ENCODE peak calls at places on chromosome 9, in four cellular contexts. I, N, T and V are unnamed samples.

GRCh38 chr9:95499101-95499676 is 17.6 kb downstream of the PTCH1 start:
- DNase-seq in I (peak; percentile 52), N (no peak), T (no peak), V (no peak)

GRCh38 chr9:127076860-127077657 is 45.4 kb downstream of the ANGPTL2 start:
- DNase-seq in I (peak; percentile 9), N (no peak), T (no peak), V (no peak)

GRCh38 chr9:92564479-92564878 is 28.7 kb upstream of the ECM2 start:
- DNase-seq in I (peak; percentile 92), N (no peak), T (no peak), V (peak; percentile 27)

GRCh38 chr9:2210201-2210600 is 195.1 kb downstream of the SMARCA2 start:
- DNase-seq in I (no peak), N (no peak), T (no peak), V (peak; percentile 25)

GRCh38 chr9:120267929-120268328 is 312.0 kb downstream of the CDK5RAP2 start:
- DNase-seq in I (no peak), N (no peak), T (no peak), V (no peak)

GRCh38 chr9:113992276-113992951 is 85.7 kb downstream of the AMBP start:
- DNase-seq in I (no peak), N (no peak), T (no peak), V (no peak)

GRCh38 chr9:121206516-121207370 is 5.1 kb upstream of the RAB14 start:
- DNase-seq in I (peak; percentile 62), N (no peak), T (no peak), V (no peak)

GRCh38 chr9:136225748-136226679 is 19.6 kb downstream of the QSOX2 start:
- DNase-seq in I (peak; percentile 32), N (peak; percentile 80), T (peak; percentile 46), V (peak; percentile 26)

GRCh38 chr9:105132006-105132405 is 112.4 kb upstream of the SLC44A1 start:
- DNase-seq in I (peak; percentile 9), N (no peak), T (no peak), V (no peak)

GRCh38 chr9:122988919-122989614 is 44.4 kb upstream of the GPR21 start:
- DNase-seq in I (no peak), N (no peak), T (no peak), V (no peak)

GRCh38 chr9:16341176-16341575 is 529.3 kb downstream of the BNC2 start:
- DNase-seq in I (peak; percentile 59), N (no peak), T (no peak), V (no peak)

GRCh38 chr9:106324596-106325280 is 538.2 kb upstream of the ZNF462 start:
- DNase-seq in I (no peak), N (no peak), T (no peak), V (no peak)

GRCh38 chr9:108588246-108588645 is 267.5 kb downstream of the ACTL7B start:
- DNase-seq in I (no peak), N (no peak), T (no peak), V (no peak)

GRCh38 chr9:354453-354852 is 139.8 kb downstream of the DOCK8 start:
- DNase-seq in I (no peak), N (no peak), T (no peak), V (no peak)

GRCh38 chr9:7770102-7770501 is 29.5 kb downstream of the DMAC1 start:
- DNase-seq in I (no peak), N (no peak), T (no peak), V (no peak)

GRCh38 chr9:97504381-97505216 is 3.1 kb downstream of the TMOD1 start:
- DNase-seq in I (peak; percentile 34), N (no peak), T (no peak), V (no peak)

GRCh38 chr9:121640076-121640475 is 11.4 kb upstream of the DAB2IP start:
- DNase-seq in I (peak; percentile 6), N (peak; percentile 70), T (peak; percentile 50), V (peak; percentile 22)

GRCh38 chr9:26665676-26666075 is 226.9 kb downstream of the CAAP1 start:
- DNase-seq in I (no peak), N (no peak), T (no peak), V (no peak)

GRCh38 chr9:93976081-93976480 is 20.9 kb upstream of the BARX1 start:
- DNase-seq in I (no peak), N (no peak), T (no peak), V (no peak)

GRCh38 chr9:16542290-16542689 is 328.2 kb downstream of the BNC2 start:
- DNase-seq in I (no peak), N (no peak), T (no peak), V (no peak)

GRCh38 chr9:32500768-32501167 is 25.2 kb downstream of the RIGI start:
- DNase-seq in I (peak; percentile 65), N (no peak), T (no peak), V (no peak)

GRCh38 chr9:105333076-105333475 is 88.6 kb downstream of the SLC44A1 start:
- DNase-seq in I (peak; percentile 50), N (no peak), T (no peak), V (no peak)